ENCODE peak calls at places on chromosomes 6 and 20, in eight cellular contexts. One of them, this sample, is unnamed.

GRCh38 chr20:47985092-47985850 is 200.0 kb upstream of the SULF2 start:
- DNase-seq in astrocyte of the spinal cord: peak; percentile 7
- DNase-seq in dorsolateral prefrontal cortex: no peak
- DNase-seq in heart right ventricle: no peak
- DNase-seq in A549: peak; percentile 40
- DNase-seq in ovary: no peak
- DNase-seq in body of pancreas: no peak
- DNase-seq in fibroblast of lung: peak; percentile 79
- DNase-seq in this sample: peak; percentile 19

GRCh38 chr20:46558511-46558959 is 8.1 kb upstream of the OCSTAMP start:
- DNase-seq in astrocyte of the spinal cord: peak; percentile 69
- DNase-seq in dorsolateral prefrontal cortex: no peak
- DNase-seq in body of pancreas: no peak
- DNase-seq in ovary: no peak
- DNase-seq in fibroblast of lung: peak; percentile 83
- DNase-seq in heart right ventricle: no peak
- DNase-seq in A549: peak; percentile 73
- DNase-seq in this sample: peak; percentile 55

GRCh38 chr6:91094806-91095475 is 508.1 kb upstream of the MAP3K7 start:
- DNase-seq in fibroblast of lung: peak; percentile 20
- DNase-seq in body of pancreas: no peak
- DNase-seq in ovary: no peak
- DNase-seq in dorsolateral prefrontal cortex: no peak
- DNase-seq in astrocyte of the spinal cord: no peak
- DNase-seq in heart right ventricle: no peak
- DNase-seq in A549: no peak
- DNase-seq in this sample: no peak

GRCh38 chr6:160775730-160776129 is 73.7 kb downstream of the PLG start:
- DNase-seq in heart right ventricle: no peak
- DNase-seq in ovary: no peak
- DNase-seq in dorsolateral prefrontal cortex: no peak
- DNase-seq in astrocyte of the spinal cord: no peak
- DNase-seq in fibroblast of lung: no peak
- DNase-seq in A549: no peak
- DNase-seq in body of pancreas: no peak
- DNase-seq in this sample: no peak

GRCh38 chr6:38192486-38192885 is 373.0 kb downstream of the ZFAND3 start:
- DNase-seq in fibroblast of lung: no peak
- DNase-seq in A549: no peak
- DNase-seq in ovary: no peak
- DNase-seq in dorsolateral prefrontal cortex: no peak
- DNase-seq in astrocyte of the spinal cord: no peak
- DNase-seq in heart right ventricle: no peak
- DNase-seq in body of pancreas: no peak
- DNase-seq in this sample: no peak

GRCh38 chr6:127303917-127304316 is 37.3 kb downstream of the RNF146 start:
- DNase-seq in dorsolateral prefrontal cortex: no peak
- DNase-seq in ovary: no peak
- DNase-seq in astrocyte of the spinal cord: no peak
- DNase-seq in fibroblast of lung: no peak
- DNase-seq in A549: no peak
- DNase-seq in heart right ventricle: no peak
- DNase-seq in body of pancreas: no peak
- DNase-seq in this sample: no peak

GRCh38 chr6:125919618-125920017 is 37.0 kb upstream of the HINT3 start:
- DNase-seq in heart right ventricle: no peak
- DNase-seq in body of pancreas: no peak
- DNase-seq in dorsolateral prefrontal cortex: no peak
- DNase-seq in fibroblast of lung: no peak
- DNase-seq in A549: no peak
- DNase-seq in ovary: no peak
- DNase-seq in astrocyte of the spinal cord: no peak
- DNase-seq in this sample: no peak

GRCh38 chr6:136501514-136501913 is 48.7 kb downstream of the MAP7 start:
- DNase-seq in heart right ventricle: no peak
- DNase-seq in A549: no peak
- DNase-seq in astrocyte of the spinal cord: no peak
- DNase-seq in ovary: no peak
- DNase-seq in body of pancreas: no peak
- DNase-seq in fibroblast of lung: no peak
- DNase-seq in dorsolateral prefrontal cortex: no peak
- DNase-seq in this sample: no peak

GRCh38 chr6:159126590-159126989 is 42.6 kb upstream of the FNDC1 start:
- DNase-seq in astrocyte of the spinal cord: no peak
- DNase-seq in dorsolateral prefrontal cortex: no peak
- DNase-seq in body of pancreas: no peak
- DNase-seq in ovary: no peak
- DNase-seq in A549: no peak
- DNase-seq in fibroblast of lung: no peak
- DNase-seq in heart right ventricle: peak; percentile 74
- DNase-seq in this sample: no peak

GRCh38 chr6:133645000-133645619 is 243.8 kb upstream of the TCF21 start:
- DNase-seq in body of pancreas: no peak
- DNase-seq in A549: peak; percentile 67
- DNase-seq in fibroblast of lung: peak; percentile 86
- DNase-seq in ovary: peak; percentile 56
- DNase-seq in astrocyte of the spinal cord: peak; percentile 70
- DNase-seq in heart right ventricle: no peak
- DNase-seq in dorsolateral prefrontal cortex: no peak
- DNase-seq in this sample: no peak

GRCh38 chr6:166488081-166488685 is 98.3 kb downstream of the RAMACL start:
- DNase-seq in fibroblast of lung: no peak
- DNase-seq in ovary: peak; percentile 58
- DNase-seq in heart right ventricle: peak; percentile 63
- DNase-seq in A549: no peak
- DNase-seq in astrocyte of the spinal cord: peak; percentile 43
- DNase-seq in dorsolateral prefrontal cortex: no peak
- DNase-seq in body of pancreas: no peak
- DNase-seq in this sample: no peak

GRCh38 chr6:27608916-27609883 is 136.3 kb upstream of the ZNF184 start:
- DNase-seq in dorsolateral prefrontal cortex: no peak
- DNase-seq in fibroblast of lung: peak; percentile 71
- DNase-seq in body of pancreas: peak; percentile 22
- DNase-seq in astrocyte of the spinal cord: peak; percentile 69
- DNase-seq in ovary: no peak
- DNase-seq in heart right ventricle: no peak
- DNase-seq in A549: peak; percentile 78
- DNase-seq in this sample: no peak

GRCh38 chr6:22789315-22789714 is 219.9 kb downstream of the HDGFL1 start:
- DNase-seq in heart right ventricle: no peak
- DNase-seq in fibroblast of lung: no peak
- DNase-seq in ovary: no peak
- DNase-seq in dorsolateral prefrontal cortex: no peak
- DNase-seq in body of pancreas: no peak
- DNase-seq in A549: no peak
- DNase-seq in astrocyte of the spinal cord: no peak
- DNase-seq in this sample: no peak

DNA sequence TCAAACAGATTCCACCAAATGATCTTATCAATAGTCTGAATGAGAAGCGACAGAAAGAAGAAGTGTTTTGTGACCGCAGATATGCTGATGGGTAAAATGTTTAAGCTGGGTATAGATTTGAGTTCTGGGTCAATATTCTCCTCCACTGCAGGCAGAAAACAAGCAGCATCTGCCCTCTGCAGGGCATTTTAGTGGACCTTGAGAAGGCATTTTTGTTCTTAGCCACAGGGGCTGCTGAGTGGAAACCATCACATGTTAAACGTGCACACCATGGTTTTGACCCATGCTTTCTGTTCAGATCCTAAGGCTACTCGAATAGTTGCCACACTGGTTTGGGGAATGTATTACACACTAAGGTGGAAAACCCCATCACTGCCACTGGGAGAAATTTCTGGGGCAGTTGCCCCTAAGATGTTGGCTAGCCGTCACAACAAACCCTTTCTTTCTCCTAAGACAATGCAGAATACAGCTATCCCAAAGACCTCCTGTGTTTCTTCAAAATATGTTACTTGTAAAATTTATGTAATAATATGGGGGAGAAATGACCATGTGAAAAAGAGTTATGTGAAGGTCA is 5.5 kb downstream of the POU3F2 start:
- DNase-seq in astrocyte of the spinal cord: peak; percentile 58
- DNase-seq in ovary: no peak
- DNase-seq in dorsolateral prefrontal cortex: peak; percentile 39
- DNase-seq in body of pancreas: no peak
- DNase-seq in fibroblast of lung: peak; percentile 83
- DNase-seq in A549: peak; percentile 21
- DNase-seq in heart right ventricle: no peak
- DNase-seq in this sample: no peak
- H3K4me3 ChIP-seq in astrocyte of the spinal cord: no peak overlapping the region
- H3K4me3 ChIP-seq in ovary: no peak overlapping the region
- H3K4me3 ChIP-seq in dorsolateral prefrontal cortex: peak overlapping the region; percentile 84
- H3K4me3 ChIP-seq in body of pancreas: no peak overlapping the region
- H3K4me3 ChIP-seq in fibroblast of lung: no peak overlapping the region
- H3K4me3 ChIP-seq in A549: no peak overlapping the region
- H3K4me3 ChIP-seq in heart right ventricle: no peak overlapping the region
- H3K4me3 ChIP-seq in this sample: no peak overlapping the region

GRCh38 chr6:72626126-72626525 is 4.3 kb downstream of the KCNQ5 start:
- DNase-seq in heart right ventricle: no peak
- DNase-seq in fibroblast of lung: no peak
- DNase-seq in body of pancreas: no peak
- DNase-seq in A549: no peak
- DNase-seq in ovary: no peak
- DNase-seq in dorsolateral prefrontal cortex: no peak
- DNase-seq in astrocyte of the spinal cord: no peak
- DNase-seq in this sample: no peak

GRCh38 chr6:72621243-72622093 is at the start of gene KCNQ5:
- DNase-seq in heart right ventricle: no peak
- DNase-seq in A549: peak; percentile 11
- DNase-seq in astrocyte of the spinal cord: peak; percentile 24
- DNase-seq in body of pancreas: no peak
- DNase-seq in ovary: no peak
- DNase-seq in dorsolateral prefrontal cortex: peak; percentile 30
- DNase-seq in fibroblast of lung: peak; percentile 33
- DNase-seq in this sample: no peak

GRCh38 chr6:72624557-72625160 is 2.8 kb downstream of the KCNQ5 start:
- DNase-seq in A549: peak; percentile 27
- DNase-seq in ovary: no peak
- DNase-seq in astrocyte of the spinal cord: peak; percentile 12
- DNase-seq in fibroblast of lung: no peak
- DNase-seq in dorsolateral prefrontal cortex: no peak
- DNase-seq in heart right ventricle: no peak
- DNase-seq in body of pancreas: no peak
- DNase-seq in this sample: no peak

GRCh38 chr6:72622094-72622540 is 253 bp downstream of the KCNQ5 start:
- DNase-seq in ovary: no peak
- DNase-seq in dorsolateral prefrontal cortex: peak; percentile 45
- DNase-seq in astrocyte of the spinal cord: peak; percentile 43
- DNase-seq in body of pancreas: peak; percentile 37
- DNase-seq in A549: peak; percentile 36
- DNase-seq in heart right ventricle: peak; percentile 17
- DNase-seq in fibroblast of lung: peak; percentile 48
- DNase-seq in this sample: no peak

GRCh38 chr6:72623808-72624207 is 1.9 kb downstream of the KCNQ5 start:
- DNase-seq in body of pancreas: no peak
- DNase-seq in ovary: no peak
- DNase-seq in astrocyte of the spinal cord: no peak
- DNase-seq in A549: no peak
- DNase-seq in heart right ventricle: no peak
- DNase-seq in dorsolateral prefrontal cortex: no peak
- DNase-seq in fibroblast of lung: no peak
- DNase-seq in this sample: no peak
- H3K4me3 ChIP-seq in body of pancreas: no peak overlapping the region
- H3K4me3 ChIP-seq in ovary: no peak overlapping the region
- H3K4me3 ChIP-seq in astrocyte of the spinal cord: peak overlapping the region; percentile 60
- H3K4me3 ChIP-seq in A549: no peak overlapping the region
- H3K4me3 ChIP-seq in heart right ventricle: no peak overlapping the region
- H3K4me3 ChIP-seq in dorsolateral prefrontal cortex: peak overlapping the region; percentile 75
- H3K4me3 ChIP-seq in fibroblast of lung: peak overlapping the region; percentile 80
- H3K4me3 ChIP-seq in this sample: no peak overlapping the region

DNA sequence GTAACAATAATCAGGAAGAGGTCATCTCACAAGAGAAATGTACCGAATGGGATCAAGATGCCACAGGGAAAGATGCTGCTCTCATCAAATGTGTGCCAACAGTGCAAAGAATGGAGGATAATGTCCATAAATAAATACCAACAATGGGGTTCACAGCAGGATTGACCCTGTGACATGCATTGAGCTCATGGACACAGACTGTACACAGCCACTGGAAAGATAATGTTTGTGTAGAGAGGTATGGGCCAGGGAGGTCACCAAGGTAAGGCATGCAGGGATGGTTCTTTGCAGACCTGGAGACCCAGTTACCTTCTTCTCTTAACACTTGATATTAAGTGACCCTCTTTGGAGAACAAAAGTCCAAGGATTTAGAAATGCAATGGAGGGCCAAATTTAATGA is 1.5 kb downstream of the AGPAT1 start:
- DNase-seq in A549: no peak
- DNase-seq in heart right ventricle: no peak
- DNase-seq in body of pancreas: no peak
- DNase-seq in astrocyte of the spinal cord: no peak
- DNase-seq in ovary: no peak
- DNase-seq in dorsolateral prefrontal cortex: no peak
- DNase-seq in fibroblast of lung: no peak
- DNase-seq in this sample: no peak
- H3K4me3 ChIP-seq in A549: no peak overlapping the region
- H3K4me3 ChIP-seq in heart right ventricle: no peak overlapping the region
- H3K4me3 ChIP-seq in body of pancreas: no peak overlapping the region
- H3K4me3 ChIP-seq in astrocyte of the spinal cord: no peak overlapping the region
- H3K4me3 ChIP-seq in ovary: no peak overlapping the region
- H3K4me3 ChIP-seq in dorsolateral prefrontal cortex: no peak overlapping the region
- H3K4me3 ChIP-seq in fibroblast of lung: no peak overlapping the region
- H3K4me3 ChIP-seq in this sample: peak overlapping the region; percentile 97

GRCh38 chr6:106751501-106752252 is 122.3 kb downstream of the QRSL1 start:
- DNase-seq in A549: peak; percentile 43
- DNase-seq in heart right ventricle: no peak
- DNase-seq in fibroblast of lung: peak; percentile 16
- DNase-seq in astrocyte of the spinal cord: no peak
- DNase-seq in ovary: no peak
- DNase-seq in dorsolateral prefrontal cortex: no peak
- DNase-seq in body of pancreas: peak; percentile 83
- DNase-seq in this sample: no peak

GRCh38 chr6:106748547-106749207 is 119.3 kb downstream of the QRSL1 start:
- DNase-seq in heart right ventricle: no peak
- DNase-seq in ovary: no peak
- DNase-seq in fibroblast of lung: no peak
- DNase-seq in body of pancreas: no peak
- DNase-seq in A549: no peak
- DNase-seq in astrocyte of the spinal cord: no peak
- DNase-seq in dorsolateral prefrontal cortex: no peak
- DNase-seq in this sample: no peak

GRCh38 chr6:106749611-106750010 is 120.2 kb downstream of the QRSL1 start:
- DNase-seq in astrocyte of the spinal cord: no peak
- DNase-seq in body of pancreas: no peak
- DNase-seq in fibroblast of lung: no peak
- DNase-seq in heart right ventricle: no peak
- DNase-seq in ovary: no peak
- DNase-seq in dorsolateral prefrontal cortex: no peak
- DNase-seq in A549: no peak
- DNase-seq in this sample: no peak

GRCh38 chr6:106752641-106753040 is 123.3 kb downstream of the QRSL1 start:
- DNase-seq in ovary: no peak
- DNase-seq in dorsolateral prefrontal cortex: no peak
- DNase-seq in body of pancreas: no peak
- DNase-seq in A549: no peak
- DNase-seq in heart right ventricle: no peak
- DNase-seq in astrocyte of the spinal cord: no peak
- DNase-seq in fibroblast of lung: no peak
- DNase-seq in this sample: no peak

GRCh38 chr6:106750146-106750900 is 120.9 kb downstream of the QRSL1 start:
- DNase-seq in body of pancreas: no peak
- DNase-seq in A549: no peak
- DNase-seq in astrocyte of the spinal cord: no peak
- DNase-seq in fibroblast of lung: no peak
- DNase-seq in ovary: no peak
- DNase-seq in dorsolateral prefrontal cortex: no peak
- DNase-seq in heart right ventricle: no peak
- DNase-seq in this sample: no peak
- H3K4me3 ChIP-seq in body of pancreas: no peak overlapping the region
- H3K4me3 ChIP-seq in A549: no peak overlapping the region
- H3K4me3 ChIP-seq in astrocyte of the spinal cord: no peak overlapping the region
- H3K4me3 ChIP-seq in fibroblast of lung: no peak overlapping the region
- H3K4me3 ChIP-seq in ovary: no peak overlapping the region
- H3K4me3 ChIP-seq in dorsolateral prefrontal cortex: no peak overlapping the region
- H3K4me3 ChIP-seq in heart right ventricle: no peak overlapping the region
- H3K4me3 ChIP-seq in this sample: no peak overlapping the region

This sample was measured in AG04449.